ENCODE peak calls at places on chromosomes 2 and 18, in four cellular contexts. P is activated gamma-delta T cell treated with Interleukin-2 at 50 U/mL for 16 hours, E is ureter, A is spleen. M is an unnamed sample.

GRCh38 chr2:113218283-113219091 is 44.7 kb downstream of the PSD4 start:
- DNase-seq in P (no peak), E (no peak), A (no peak), M (no peak)

GRCh38 chr18:63994783-63995399 is 25.0 kb downstream of the SERPINB8 start:
- DNase-seq in P (peak; percentile 12), E (no peak), A (no peak), M (peak; percentile 33)

GRCh38 chr18:35223797-35224196 is 17.0 kb upstream of the ZNF397 start:
- DNase-seq in P (no peak), E (no peak), A (no peak), M (no peak)

GRCh38 chr2:84481702-84482101 is 22.6 kb upstream of the SUCLG1 start:
- DNase-seq in P (peak; percentile 11), E (no peak), A (no peak), M (no peak)

GRCh38 chr2:127048969-127049897 is 57.7 kb downstream of the BIN1 start:
- DNase-seq in P (no peak), E (peak; percentile 39), A (peak; percentile 70), M (no peak)

GRCh38 chr18:21167641-21168372 is 56.2 kb upstream of the ROCK1 start:
- DNase-seq in P (no peak), E (peak; percentile 75), A (no peak), M (no peak)

GRCh38 chr2:180979086-180979934 is 1.1 kb upstream of the UBE2E3 start:
- DNase-seq in P (no peak), E (no peak), A (no peak), M (no peak)

GRCh38 chr2:12293868-12294267 is 422.9 kb upstream of the TRIB2 start:
- DNase-seq in P (no peak), E (no peak), A (no peak), M (no peak)

GRCh38 chr2:20540587-20541304 is 93.9 kb downstream of the RHOB start:
- DNase-seq in P (no peak), E (no peak), A (peak; percentile 65), M (no peak)

GRCh38 chr18:3649559-3650426 is 199.8 kb downstream of the TGIF1 start:
- DNase-seq in P (no peak), E (no peak), A (no peak), M (no peak)

GRCh38 chr2:234958746-234959395 is 7.1 kb downstream of the SH3BP4 start:
- DNase-seq in P (no peak), E (no peak), A (peak; percentile 51), M (no peak)

GRCh38 chr2:236593956-236594355 is 24.3 kb downstream of the ACKR3 start:
- DNase-seq in P (no peak), E (no peak), A (no peak), M (no peak)

M was measured in effector memory CD8-positive, alpha-beta T cell.